ENCODE peak calls at places on chromosomes 1 and 21, in four cellular contexts. K is progenitor cell of endocrine pancreas, N is foreskin fibroblast, G is mammary epithelial cell. Q is an unnamed sample.

GRCh38 chr1:59549903-59550302 is 253.0 kb downstream of the FGGY start:
- DNase-seq in K (no peak), N (peak; percentile 86), G (peak; percentile 19), Q (no peak)

GRCh38 chr1:49297783-49298182 is 521.1 kb upstream of the BEND5 start:
- DNase-seq in K (no peak), N (no peak), G (no peak), Q (no peak)

GRCh38 chr1:205379056-205379455 is 22.3 kb upstream of the KLHDC8A start:
- DNase-seq in K (no peak), N (no peak), G (no peak), Q (no peak)

GRCh38 chr1:8687053-8687452 is 130.4 kb downstream of the RERE start:
- DNase-seq in K (no peak), N (peak; percentile 45), G (no peak), Q (no peak)

GRCh38 chr1:21703318-21703963 is 34.3 kb upstream of the RAP1GAP start:
- DNase-seq in K (no peak), N (peak; percentile 66), G (peak; percentile 23), Q (no peak)

GRCh38 chr21:29078884-29079765 is 5.7 kb upstream of the CCT8 start:
- DNase-seq in K (no peak), N (no peak), G (no peak), Q (no peak)

GRCh38 chr21:25171438-25171837 is 435.8 kb downstream of the MRPL39 start:
- DNase-seq in K (no peak), N (no peak), G (no peak), Q (no peak)

GRCh38 chr1:228014235-228014930 is 7.6 kb downstream of the WNT3A start:
- DNase-seq in K (peak; percentile 1), N (no peak), G (peak; percentile 77), Q (no peak)

GRCh38 chr1:198880818-198881597 is 242.2 kb downstream of the PTPRC start:
- DNase-seq in K (no peak), N (peak; percentile 90), G (peak; percentile 87), Q (no peak)

GRCh38 chr1:93702828-93703183 is 21.2 kb upstream of the BCAR3 start:
- DNase-seq in K (no peak), N (no peak), G (no peak), Q (no peak)
- TF ChIP-seq CTCF in K (no peak), N (peak; percentile 9), G (no peak), Q (no peak)

GRCh38 chr1:54125671-54126070 is 27.1 kb downstream of the CDCP2 start:
- DNase-seq in K (no peak), N (no peak), G (peak; percentile 17), Q (no peak)
- TF ChIP-seq CTCF in K (no peak), N (peak; percentile 25), G (peak; percentile 64), Q (no peak)

GRCh38 chr1:222704260-222704659 is 8.0 kb downstream of the AIDA start:
- DNase-seq in K (no peak), N (no peak), G (no peak), Q (no peak)

GRCh38 chr1:222702210-222702609 is 10.1 kb downstream of the AIDA start:
- DNase-seq in K (no peak), N (no peak), G (no peak), Q (no peak)

GRCh38 chr1:222711319-222712252 is 705 bp downstream of the AIDA start:
- DNase-seq in K (peak; percentile 27), N (peak; percentile 63), G (peak; percentile 74), Q (peak; percentile 42)

GRCh38 chr1:222709700-222710153 is 2.6 kb downstream of the AIDA start:
- DNase-seq in K (no peak), N (no peak), G (no peak), Q (no peak)

GRCh38 chr1:222706815-222707214 is 5.5 kb downstream of the AIDA start:
- DNase-seq in K (no peak), N (no peak), G (no peak), Q (no peak)
- TF ChIP-seq CTCF in K (peak; percentile 11), N (no peak), G (no peak), Q (peak; percentile 13)

DNA sequence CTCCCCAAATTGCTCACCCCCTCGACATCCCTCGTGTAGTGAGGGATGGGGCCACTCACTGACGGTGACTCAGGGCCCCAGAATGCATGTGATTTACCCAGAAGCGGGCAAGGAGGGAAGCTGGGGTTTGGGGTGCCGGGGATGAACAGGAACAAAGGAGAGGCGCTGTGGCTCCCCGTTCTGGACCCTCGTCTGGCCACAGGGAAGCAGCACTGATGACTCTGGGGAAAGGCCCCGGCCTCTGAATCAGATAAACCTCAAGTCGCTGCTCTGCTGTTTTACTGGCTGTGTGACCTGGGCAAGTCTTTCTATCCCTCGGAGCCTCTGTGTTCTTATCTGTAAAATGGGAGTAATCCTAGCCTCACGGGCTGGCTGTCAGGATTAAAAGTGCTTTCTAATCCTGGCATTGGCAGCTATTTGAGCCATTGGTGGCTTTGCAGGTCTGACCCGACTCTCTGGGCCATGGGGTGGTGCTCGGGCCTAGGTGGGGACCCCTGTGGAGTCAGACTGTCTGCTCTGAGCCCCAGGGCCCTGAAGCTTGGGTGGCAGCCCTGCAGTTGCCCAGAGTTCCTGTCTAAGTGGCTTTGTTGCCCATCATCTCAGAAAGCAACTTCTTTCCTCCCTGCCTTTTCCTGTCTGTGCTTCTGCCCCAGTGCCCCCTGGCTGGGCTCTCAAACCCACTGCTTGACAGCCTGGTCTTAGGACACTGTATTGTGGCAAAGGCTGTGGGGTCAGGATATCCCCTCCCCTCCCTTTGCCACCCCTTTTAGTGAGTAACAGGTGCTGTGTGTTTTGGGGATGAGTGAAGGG is 5.5 kb downstream of the TNFRSF1B start:
- DNase-seq in K (no peak), N (no peak), G (no peak), Q (no peak)
- TF ChIP-seq CTCF in K (no peak), N (no peak), G (no peak), Q (no peak)

GRCh38 chr21:42545317-42545716 is 31.7 kb downstream of the SLC37A1 start:
- DNase-seq in K (no peak), N (no peak), G (no peak), Q (no peak)
- TF ChIP-seq CTCF in K (no peak), N (no peak), G (no peak), Q (no peak)

GRCh38 chr1:56029329-56030003 is 549.9 kb downstream of the PLPP3 start:
- DNase-seq in K (no peak), N (no peak), G (no peak), Q (no peak)
- TF ChIP-seq CTCF in K (peak; percentile 27), N (no peak), G (peak; percentile 4), Q (no peak)

GRCh38 chr1:37875833-37876232 is 16.4 kb upstream of the MTF1 start:
- DNase-seq in K (no peak), N (no peak), G (peak; percentile 38), Q (no peak)
- TF ChIP-seq CTCF in K (no peak), N (peak; percentile 4), G (peak; percentile 61), Q (no peak)

DNA sequence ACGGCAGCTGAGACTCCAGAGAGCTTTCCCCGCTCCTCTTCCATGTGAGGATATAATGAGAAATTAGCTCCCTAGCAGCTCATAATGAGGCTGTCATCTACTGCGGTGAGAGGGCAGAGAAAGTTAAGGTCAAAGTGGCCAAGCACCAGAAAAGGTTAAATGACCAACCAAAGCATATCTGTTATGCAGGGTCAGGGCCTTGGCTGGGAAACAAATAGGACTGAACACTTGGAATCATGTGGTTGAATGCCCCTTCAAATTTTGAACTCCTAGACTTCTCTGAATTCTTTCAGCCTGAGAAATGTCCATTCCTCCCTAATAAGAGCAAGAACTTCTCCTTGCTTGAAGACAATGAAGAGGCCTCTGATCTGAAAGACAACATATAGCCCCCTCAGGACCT is 115.9 kb downstream of the TM2D1 start:
- DNase-seq in K (no peak), N (no peak), G (no peak), Q (no peak)
- TF ChIP-seq CTCF in K (no peak), N (no peak), G (no peak), Q (no peak)

DNA sequence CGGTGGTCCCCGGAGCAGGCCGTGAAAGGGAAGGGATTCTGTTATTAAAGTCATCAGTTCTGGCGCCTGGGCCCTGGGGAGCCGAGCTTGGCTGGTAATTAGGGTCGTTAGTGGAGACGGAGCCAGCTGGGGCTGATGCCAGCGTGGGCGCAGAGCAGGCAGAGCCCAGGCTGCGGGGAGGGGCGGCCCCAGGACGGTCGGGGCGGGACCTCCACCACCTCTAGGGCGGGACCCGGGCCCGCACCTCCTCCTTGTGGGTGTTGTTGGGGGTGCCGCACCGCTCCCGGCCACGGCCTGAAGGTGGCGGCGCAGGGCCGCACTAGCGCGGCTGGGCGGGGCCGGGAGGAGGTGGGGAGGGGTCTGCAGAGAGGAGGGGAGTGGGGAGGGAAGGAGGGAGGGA is 470.6 kb downstream of the PTPRU start:
- DNase-seq in K (peak; percentile 52), N (peak; percentile 69), G (peak; percentile 53), Q (no peak)
- TF ChIP-seq CTCF in K (peak; percentile 55), N (peak; percentile 68), G (peak; percentile 82), Q (no peak)

Q was measured in natural killer cell.